ENCODE peak calls at places on chromosomes 12 and 14, in five cellular contexts. Z is stimulated activated CD8-positive, alpha-beta memory T cell treated with anti-CD3 and anti-CD28 coated beads, Interleukin-7, amount 100 ng/mL, for 48 hours; O is AG10803; A is GM03348; V is activated CD4-positive, alpha-beta T cell treated with anti-CD3 and anti-CD28 coated beads, Interleukin-2, amount 50 U/mL, for 1 hour. L is an unnamed sample.

GRCh38 chr12:6464531-6464930 is 5.9 kb downstream of the VAMP1 start:
- DNase-seq in Z (no peak), O (no peak), A (no peak), V (no peak), L (no peak)

GRCh38 chr12:2137707-2138106 is 84.9 kb downstream of the CACNA1C start:
- DNase-seq in Z (no peak), O (no peak), A (no peak), V (no peak), L (no peak)

GRCh38 chr12:93521225-93521854 is 51.1 kb upstream of the SOCS2 start:
- DNase-seq in Z (no peak), O (peak), A (no peak), V (no peak), L (no peak)

GRCh38 chr12:89893972-89894706 is 185.5 kb upstream of the ATP2B1 start:
- DNase-seq in Z (no peak), O (peak), A (peak), V (no peak), L (peak)

GRCh38 chr14:51552768-51553426 is 98.8 kb upstream of the FRMD6 start:
- DNase-seq in Z (no peak), O (no peak), A (no peak), V (no peak), L (no peak)

GRCh38 chr12:131471271-131471905 is 239.5 kb upstream of the SFSWAP start:
- DNase-seq in Z (no peak), O (no peak), A (no peak), V (no peak), L (no peak)

GRCh38 chr14:64800000-64800399 is 79.7 kb downstream of the SPTB start:
- DNase-seq in Z (no peak), O (peak), A (peak), V (peak), L (peak)

GRCh38 chr14:74488788-74489397 is 4.2 kb downstream of the NPC2 start:
- DNase-seq in Z (no peak), O (peak), A (no peak), V (no peak), L (peak)

GRCh38 chr12:22047495-22047894 is 1.5 kb downstream of the CMAS start:
- DNase-seq in Z (no peak), O (no peak), A (no peak), V (no peak), L (no peak)

GRCh38 chr14:53613404-53614253 is 343.0 kb downstream of the BMP4 start:
- DNase-seq in Z (no peak), O (no peak), A (no peak), V (no peak), L (no peak)

GRCh38 chr12:3313655-3314305 is 177.2 kb upstream of the PRMT8 start:
- DNase-seq in Z (no peak), O (peak), A (peak), V (no peak), L (peak)

GRCh38 chr14:56342419-56342901 is 224.2 kb downstream of the PELI2 start:
- DNase-seq in Z (no peak), O (peak), A (peak), V (no peak), L (peak)

GRCh38 chr14:64731141-64731581 is 26.9 kb downstream of the PLEKHG3 start:
- DNase-seq in Z (no peak), O (no peak), A (no peak), V (no peak), L (no peak)

GRCh38 chr12:5511644-5512584 is 80.0 kb downstream of the NTF3 start:
- DNase-seq in Z (no peak), O (peak), A (peak), V (no peak), L (peak)

GRCh38 chr14:103546651-103547454 is 15.6 kb downstream of the BAG5 start:
- DNase-seq in Z (peak), O (no peak), A (peak), V (peak), L (peak)

GRCh38 chr14:92959761-92960680 is 37.1 kb downstream of the CHGA start:
- DNase-seq in Z (no peak), O (no peak), A (no peak), V (no peak), L (no peak)

GRCh38 chr12:121805800-121806555 is 2.2 kb downstream of the SETD1B start:
- DNase-seq in Z (no peak), O (no peak), A (no peak), V (no peak), L (no peak)

L was measured in HFFc6.